ENCODE peak calls at places on chromosomes 13 and 19, in eight cellular contexts. S is esophagus squamous epithelium; F is astrocyte of the spinal cord; Z is NCI-H1694; U is activated CD4-positive, alpha-beta T cell treated with anti-CD3 and anti-CD28 coated beads, Interleukin-2, amount 50 U/mL, for 1 hour; Q is transverse colon; J is stimulated activated CD4-positive, alpha-beta T cell treated with anti-CD3 and anti-CD28 coated beads, Interleukin-15, amount 100 ng/mL, for 48 hours; D is activated CD8-positive, alpha-beta T cell treated with anti-CD3 and anti-CD28 coated beads for 36 hours. M is an unnamed sample.
A peak's percentile ranks its signal among the peaks of the same experiment; 100 is the strongest.

GRCh38 chr13:25738342-25738771 is 313.5 kb downstream of the SHISA2 start:
- DNase-seq in D (no peak), Q (no peak), S (no peak), F (peak; percentile 78), J (no peak), Z (peak; percentile 67), U (no peak), M (no peak)

GRCh38 chr19:36837525-36837901 is 674 bp downstream of the ZNF790 start:
- DNase-seq in F (no peak), S (no peak), Q (no peak), Z (no peak), J (no peak), U (no peak), D (no peak), M (no peak)

GRCh38 chr13:71005919-71006318 is 861.1 kb downstream of the DACH1 start:
- DNase-seq in Z (no peak), Q (no peak), S (no peak), U (no peak), J (no peak), D (no peak), F (no peak), M (no peak)

GRCh38 chr19:7370546-7370945 is 21.8 kb downstream of the ARHGEF18 start:
- DNase-seq in F (no peak), Z (no peak), U (no peak), D (no peak), Q (no peak), S (no peak), J (no peak), M (no peak)

GRCh38 chr13:33176526-33176925 is 109.0 kb downstream of the STARD13 start:
- DNase-seq in Q (no peak), F (no peak), Z (no peak), U (no peak), J (no peak), S (no peak), D (no peak), M (no peak)

GRCh38 chr19:6983448-6983847 is 37.8 kb downstream of the MBD3L2B start:
- DNase-seq in J (no peak), D (no peak), Z (no peak), S (no peak), F (no peak), U (no peak), Q (no peak), M (no peak)

GRCh38 chr13:75715598-75716523 is 79.7 kb downstream of the LMO7 start:
- DNase-seq in F (peak; percentile 24), S (no peak), U (no peak), D (peak; percentile 47), Q (no peak), Z (no peak), J (no peak), M (no peak)

GRCh38 chr19:14127929-14128509 is 8.4 kb downstream of the ASF1B start:
- DNase-seq in D (no peak), Q (no peak), U (no peak), Z (no peak), J (no peak), F (no peak), S (no peak), M (no peak)